ENCODE peak calls at places on chromosomes 4 and X, in four cellular contexts. U is K562, A is Panc1, J is HCT116. E is an unnamed sample.

GRCh38 chr4:173367285-173367684 is 3.5 kb upstream of the SAP30 start:
- DNase-seq in U (no peak), A (no peak), J (no peak), E (no peak)

GRCh38 chr4:83783179-83783578 is 247.3 kb downstream of the GPAT3 start:
- DNase-seq in U (no peak), A (no peak), J (no peak), E (no peak)

GRCh38 chr4:180953572-180953971 is 1289.6 kb upstream of the TENM3 start:
- DNase-seq in U (no peak), A (no peak), J (peak; percentile 21), E (peak; percentile 2)

GRCh38 chr4:187993827-187994226 is 1.7 kb upstream of the ZFP42 start:
- DNase-seq in U (no peak), A (no peak), J (peak; percentile 34), E (no peak)

GRCh38 chrX:53317365-53318069 is 36.1 kb upstream of the IQSEC2 start:
- DNase-seq in U (peak; percentile 79), A (no peak), J (no peak), E (peak; percentile 13)

GRCh38 chrX:70133303-70134115 is at the start of gene IGBP1:
- DNase-seq in U (peak; percentile 85), A (peak; percentile 62), J (peak; percentile 77), E (peak; percentile 90)

GRCh38 chr4:152110780-152111179 is 350.0 kb upstream of the GATB start:
- DNase-seq in U (no peak), A (no peak), J (no peak), E (no peak)

GRCh38 chr4:5757536-5757935 is 46.5 kb downstream of the EVC start:
- DNase-seq in U (no peak), A (no peak), J (no peak), E (no peak)

DNA sequence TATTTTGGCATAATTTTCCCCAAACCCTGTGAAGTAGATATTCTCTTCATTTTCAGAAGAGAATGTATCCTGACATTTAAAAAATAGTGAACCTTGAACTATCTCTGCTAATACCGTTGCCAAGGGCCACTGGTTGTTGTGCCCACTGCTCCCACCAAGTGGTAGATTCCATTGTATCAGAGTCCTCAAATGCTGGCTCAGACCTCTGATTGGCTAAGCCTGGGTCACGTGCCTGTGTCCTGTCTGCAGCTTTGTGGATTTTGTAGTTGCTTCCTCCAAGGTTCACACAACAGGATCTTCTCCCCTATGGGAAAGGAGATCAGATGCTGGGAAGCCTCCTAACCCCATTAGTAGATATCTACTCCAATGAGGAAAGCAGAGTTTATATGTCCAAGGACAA is 104.8 kb upstream of the CASK start:
- DNase-seq in U (peak; percentile 31), A (no peak), J (no peak), E (peak; percentile 18)
- TF ChIP-seq TCF7L2 in U (no peak), A (no peak), J (no peak), E (no peak)

GRCh38 chr4:116501954-116502353 is 583.4 kb downstream of the TRAM1L1 start:
- DNase-seq in U (no peak), A (no peak), J (no peak), E (no peak)
- TF ChIP-seq TCF7L2 in U (no peak), A (no peak), J (no peak), E (no peak)

GRCh38 chrX:107673933-107674479 is 45.7 kb downstream of the PRPS1 start:
- DNase-seq in U (peak; percentile 56), A (no peak), J (no peak), E (no peak)

GRCh38 chrX:107675365-107675654 is 47.0 kb downstream of the PRPS1 start:
- DNase-seq in U (no peak), A (no peak), J (no peak), E (no peak)

GRCh38 chrX:107673401-107673800 is 45.1 kb downstream of the PRPS1 start:
- DNase-seq in U (no peak), A (no peak), J (no peak), E (no peak)

GRCh38 chrX:107674480-107675364 is 46.4 kb downstream of the PRPS1 start:
- DNase-seq in U (peak; percentile 35), A (no peak), J (no peak), E (no peak)

DNA sequence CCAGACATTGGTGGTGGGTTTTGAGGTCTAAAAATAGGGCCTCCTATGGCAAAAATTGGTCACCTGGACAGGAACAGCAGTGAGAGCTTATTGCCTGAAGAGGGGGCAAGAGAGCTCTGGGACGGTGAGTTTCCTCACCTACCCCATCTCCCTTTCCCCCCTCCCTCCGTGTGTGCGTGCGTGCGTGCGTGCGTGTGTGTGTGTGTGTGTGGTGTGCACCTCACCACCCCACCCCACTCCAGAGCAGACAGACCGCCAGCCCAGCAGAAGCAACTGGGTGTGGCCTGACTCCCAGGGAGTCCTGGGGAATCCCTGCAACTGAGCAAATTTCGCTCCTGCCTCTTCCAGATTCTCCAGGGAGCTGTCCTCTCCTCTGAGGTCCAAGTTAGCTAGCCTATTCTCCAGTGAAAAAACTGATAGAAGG is 44.7 kb downstream of the PRPS1 start:
- DNase-seq in U (peak; percentile 73), A (no peak), J (peak; percentile 63), E (peak; percentile 28)
- TF ChIP-seq TCF7L2 in U (no peak), A (no peak), J (peak; percentile 34), E (no peak)

GRCh38 chr4:112370466-112370865 is 73.3 kb downstream of the ALPK1 start:
- DNase-seq in U (no peak), A (no peak), J (no peak), E (no peak)
- TF ChIP-seq TCF7L2 in U (no peak), A (no peak), J (no peak), E (no peak)

DNA sequence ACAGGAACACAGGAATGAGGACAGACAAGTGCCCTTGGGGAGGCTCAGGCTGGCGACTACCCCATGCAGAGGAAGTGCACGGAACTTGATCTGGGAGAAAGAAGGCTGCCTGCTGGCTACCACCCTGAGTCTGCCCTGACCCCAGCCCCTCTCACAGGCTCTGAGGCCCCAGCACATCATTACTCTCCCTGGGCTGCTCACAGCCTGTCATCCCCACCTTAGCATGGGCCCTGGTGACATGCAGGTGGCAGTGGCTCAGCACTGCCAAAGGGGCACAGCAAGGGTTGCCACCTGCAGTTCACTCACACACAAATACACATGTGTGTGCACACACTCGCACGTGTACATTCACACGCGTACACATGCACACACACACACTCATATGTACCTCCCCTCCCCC is 26.1 kb upstream of the MAMLD1 start:
- DNase-seq in U (no peak), A (no peak), J (no peak), E (no peak)
- TF ChIP-seq TCF7L2 in U (no peak), A (no peak), J (no peak), E (no peak)

DNA sequence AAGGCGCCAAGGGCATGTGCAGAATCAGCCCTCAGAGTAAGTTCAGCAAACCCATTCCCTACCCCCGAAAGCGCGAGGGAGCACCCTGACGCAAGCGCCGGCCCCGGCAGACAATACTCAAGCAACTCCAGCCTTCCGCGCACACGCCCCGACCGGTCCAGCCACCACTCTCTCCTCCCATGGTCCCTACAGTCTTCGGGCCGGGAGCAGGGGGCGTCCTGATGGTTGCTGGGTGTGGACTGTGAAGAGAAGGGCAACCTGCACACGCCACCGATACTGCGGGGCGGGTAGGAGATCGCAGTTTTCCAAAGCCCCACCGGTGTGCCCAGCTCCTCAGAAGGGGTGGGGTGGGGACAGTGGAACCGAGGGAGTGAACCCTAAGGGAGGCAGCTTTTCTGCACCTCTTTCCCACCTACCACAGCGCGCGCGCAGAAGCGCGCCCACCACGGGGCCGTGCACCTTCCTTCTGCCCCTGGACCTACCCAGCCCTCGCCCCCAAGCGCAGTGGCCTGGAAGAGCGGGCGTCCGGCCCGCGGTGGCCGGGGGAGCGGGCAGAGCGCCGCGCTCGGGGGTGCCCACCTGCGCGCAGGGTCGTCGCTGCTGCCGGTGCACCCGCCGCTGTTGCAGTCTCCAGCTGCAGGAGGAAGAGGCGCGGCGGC is 650.2 kb upstream of the DIPK2B start:
- DNase-seq in U (no peak), A (no peak), J (no peak), E (peak; percentile 6)
- TF ChIP-seq TCF7L2 in U (no peak), A (no peak), J (no peak), E (no peak)

DNA sequence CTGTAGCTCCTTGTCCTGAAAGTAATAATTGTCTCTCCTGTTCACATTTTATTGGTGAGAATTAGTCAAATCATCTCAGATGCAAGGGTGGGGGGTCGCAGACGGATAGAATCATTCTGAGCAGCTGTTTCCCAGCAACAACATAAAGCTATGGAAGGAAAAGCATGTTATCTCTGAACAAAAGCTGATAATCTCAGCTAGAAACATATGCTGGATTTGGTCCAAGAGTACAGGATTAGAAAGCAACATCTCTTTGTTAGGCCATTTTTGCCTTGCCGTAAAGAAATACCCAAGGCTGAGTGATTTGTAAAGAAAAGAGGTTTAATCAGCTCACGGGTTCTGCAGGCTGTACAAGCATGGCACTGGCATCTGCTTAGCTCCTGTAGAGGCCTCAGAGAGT is 472.8 kb upstream of the BOD1L1 start:
- DNase-seq in U (no peak), A (no peak), J (no peak), E (no peak)
- TF ChIP-seq TCF7L2 in U (no peak), A (no peak), J (no peak), E (no peak)

E was measured in HepG2.